ENCODE peak calls at places on chromosomes 13 and 19, in six cellular contexts. V is naive B cell, Z is EL, P is cardiac fibroblast, C is fibroblast of mammary gland, M is Peyer's patch. Q is an unnamed sample.

GRCh38 chr13:77985866-77986636 is 67.4 kb upstream of the EDNRB start:
- DNase-seq in V (no peak), Z (no peak), P (no peak), C (no peak), M (no peak), Q (no peak)

GRCh38 chr19:11626252-11626651 is 29.0 kb downstream of the ZNF627 start:
- DNase-seq in V (no peak), Z (no peak), P (no peak), C (no peak), M (no peak), Q (no peak)

GRCh38 chr13:57409121-57409520 is 222.4 kb upstream of the PCDH17 start:
- DNase-seq in V (no peak), Z (no peak), P (no peak), C (no peak), M (no peak), Q (no peak)

GRCh38 chr13:47594833-47595232 is 406.2 kb downstream of the SUCLA2 start:
- DNase-seq in V (no peak), Z (peak; percentile 27), P (peak; percentile 11), C (peak; percentile 38), M (no peak), Q (no peak)

GRCh38 chr19:14005381-14006084 is 587 bp downstream of the RFX1 start:
- DNase-seq in V (peak; percentile 91), Z (peak; percentile 85), P (peak; percentile 94), C (peak; percentile 75), M (peak; percentile 96), Q (peak; percentile 89)

GRCh38 chr19:7482584-7483439 is 6.0 kb downstream of the PEX11G start:
- DNase-seq in V (no peak), Z (no peak), P (peak; percentile 38), C (no peak), M (no peak), Q (no peak)

GRCh38 chr13:111143875-111144540 is 28.9 kb downstream of the ARHGEF7 start:
- DNase-seq in V (no peak), Z (peak; percentile 10), P (no peak), C (peak; percentile 16), M (no peak), Q (no peak)

GRCh38 chr13:114108141-114108761 is 24.2 kb downstream of the RASA3 start:
- DNase-seq in V (no peak), Z (no peak), P (no peak), C (no peak), M (no peak), Q (no peak)

GRCh38 chr13:41668130-41668757 is 210.9 kb downstream of the RGCC start:
- DNase-seq in V (peak; percentile 43), Z (peak; percentile 84), P (peak; percentile 97), C (peak; percentile 94), M (no peak), Q (no peak)

GRCh38 chr19:56301152-56301551 is 13.5 kb downstream of the ZSCAN5A start:
- DNase-seq in V (no peak), Z (no peak), P (peak; percentile 7), C (no peak), M (no peak), Q (no peak)

GRCh38 chr13:90618133-90618532 is 729.4 kb upstream of the MIR17HG start:
- DNase-seq in V (no peak), Z (no peak), P (no peak), C (no peak), M (no peak), Q (no peak)

GRCh38 chr19:46481187-46481586 is 9.8 kb upstream of the PNMA8A start:
- DNase-seq in V (no peak), Z (no peak), P (peak; percentile 72), C (peak; percentile 51), M (no peak), Q (no peak)

GRCh38 chr19:16593181-16593580 is 21.0 kb upstream of the SLC35E1 start:
- DNase-seq in V (no peak), Z (no peak), P (no peak), C (no peak), M (no peak), Q (no peak)

GRCh38 chr19:6753178-6754031 is 13.8 kb downstream of the SH2D3A start:
- DNase-seq in V (peak; percentile 81), Z (peak; percentile 77), P (peak; percentile 76), C (peak; percentile 69), M (peak; percentile 92), Q (peak; percentile 74)

GRCh38 chr19:21134934-21135366 is 6.9 kb upstream of the ZNF431 start:
- DNase-seq in V (no peak), Z (no peak), P (no peak), C (no peak), M (no peak), Q (no peak)

GRCh38 chr13:73259061-73259908 is 200.5 kb downstream of the KLF5 start:
- DNase-seq in V (no peak), Z (no peak), P (peak; percentile 9), C (no peak), M (no peak), Q (no peak)

GRCh38 chr13:30108913-30109237 is 198.5 kb downstream of the KATNAL1 start:
- DNase-seq in V (no peak), Z (no peak), P (no peak), C (no peak), M (no peak), Q (no peak)

GRCh38 chr19:16623576-16623975 is 4.4 kb downstream of the MED26 start:
- DNase-seq in V (no peak), Z (no peak), P (no peak), C (no peak), M (no peak), Q (no peak)

GRCh38 chr13:50156722-50157121 is 141.5 kb downstream of the KCNRG start:
- DNase-seq in V (no peak), Z (no peak), P (peak; percentile 35), C (peak; percentile 73), M (no peak), Q (no peak)

GRCh38 chr19:33796164-33797100 is at the start of gene KCTD15:
- DNase-seq in V (no peak), Z (peak; percentile 46), P (peak; percentile 70), C (no peak), M (no peak), Q (peak; percentile 58)

GRCh38 chr19:7953060-7953459 is 9.6 kb upstream of the TIMM44 start:
- DNase-seq in V (no peak), Z (peak; percentile 47), P (peak; percentile 66), C (peak; percentile 27), M (no peak), Q (no peak)

Q was measured in stimulated activated naive CD4-positive, alpha-beta T cell treated with Interleukin-2 at 50 U/mL for 16 hours.